ENCODE peak calls at places on chromosomes 13 and 19, in four cellular contexts. F, U, L and S are unnamed samples.

GRCh38 chr13:33070713-33071112 is 54.5 kb downstream of the KL start:
- DNase-seq in F (no peak), U (no peak), L (no peak), S (no peak)

GRCh38 chr13:99258946-99259345 is 767 bp upstream of the GPR18 start:
- DNase-seq in F (no peak), U (no peak), L (no peak), S (no peak)

GRCh38 chr19:50513746-50514345 is at the start of gene ASPDH:
- DNase-seq in F (no peak), U (no peak), L (no peak), S (no peak)

GRCh38 chr13:75319244-75319643 is 162.7 kb downstream of the TBC1D4 start:
- DNase-seq in F (no peak), U (no peak), L (peak), S (no peak)

GRCh38 chr13:28147489-28147888 is 9.1 kb downstream of the PAN3 start:
- DNase-seq in F (no peak), U (no peak), L (no peak), S (no peak)

GRCh38 chr19:56142087-56142787 is 1.1 kb downstream of the ZNF444 start:
- DNase-seq in F (no peak), U (no peak), L (no peak), S (no peak)

GRCh38 chr13:95920485-95920884 is 132.7 kb downstream of the UGGT2 start:
- DNase-seq in F (no peak), U (no peak), L (no peak), S (no peak)

GRCh38 chr19:17687857-17688784 is at the start of gene UNC13A:
- DNase-seq in F (peak), U (no peak), L (peak), S (no peak)

GRCh38 chr13:99528547-99528946 is 27.3 kb downstream of the TM9SF2 start:
- DNase-seq in F (peak), U (no peak), L (no peak), S (no peak)

GRCh38 chr13:29589234-29589633 is 6.3 kb downstream of the SLC7A1 start:
- DNase-seq in F (no peak), U (no peak), L (peak), S (no peak)

GRCh38 chr19:1755467-1756155 is 2.3 kb downstream of the ONECUT3 start:
- DNase-seq in F (no peak), U (no peak), L (no peak), S (no peak)

GRCh38 chr19:16266586-16266942 is 58.1 kb upstream of the KLF2 start:
- DNase-seq in F (peak), U (no peak), L (no peak), S (no peak)

GRCh38 chr19:49210108-49210900 is 52.7 kb downstream of the TRPM4 start:
- DNase-seq in F (peak), U (no peak), L (peak), S (peak)

GRCh38 chr19:28483197-28483596 is 729.8 kb downstream of the UQCRFS1 start:
- DNase-seq in F (no peak), U (no peak), L (no peak), S (no peak)

GRCh38 chr19:16764793-16765433 is 45.3 kb downstream of the NWD1 start:
- DNase-seq in F (no peak), U (no peak), L (no peak), S (no peak)

GRCh38 chr19:49129238-49129583 is 9.9 kb downstream of the PPFIA3 start:
- DNase-seq in F (no peak), U (no peak), L (peak), S (peak)

GRCh38 chr19:43674630-43674982 is 4.6 kb upstream of the PLAUR start:
- DNase-seq in F (no peak), U (no peak), L (peak), S (no peak)

GRCh38 chr13:29464105-29464679 is 131.3 kb downstream of the SLC7A1 start:
- DNase-seq in F (no peak), U (no peak), L (no peak), S (no peak)

GRCh38 chr13:107864543-107865460 is 350.5 kb downstream of the LIG4 start:
- DNase-seq in F (no peak), U (peak), L (peak), S (no peak)

GRCh38 chr13:107170270-107170931 is 602.5 kb upstream of the ARGLU1 start:
- DNase-seq in F (no peak), U (no peak), L (peak), S (no peak)

GRCh38 chr13:38630780-38631179 is 56.1 kb upstream of the FREM2 start:
- DNase-seq in F (no peak), U (no peak), L (no peak), S (no peak)

GRCh38 chr13:112740502-112741131 is 50.8 kb downstream of the ATP11A start:
- DNase-seq in F (no peak), U (peak), L (peak), S (peak)

GRCh38 chr13:75876371-75877050 is 240.4 kb downstream of the LMO7 start:
- DNase-seq in F (peak), U (peak), L (peak), S (peak)

GRCh38 chr19:1167687-1168561 is 6.1 kb downstream of the SBNO2 start:
- DNase-seq in F (no peak), U (no peak), L (peak), S (peak)

GRCh38 chr19:5952193-5953033 is 25.5 kb downstream of the RANBP3 start:
- DNase-seq in F (no peak), U (no peak), L (no peak), S (no peak)

GRCh38 chr19:41541990-41542584 is 33.9 kb upstream of the CEACAM21 start:
- DNase-seq in F (peak), U (no peak), L (peak), S (peak)

GRCh38 chr19:54121259-54121658 is 5.7 kb downstream of the PRPF31 start:
- DNase-seq in F (no peak), U (no peak), L (no peak), S (no peak)

GRCh38 chr19:47581605-47582319 is 8.8 kb upstream of the ZNF541 start:
- DNase-seq in F (no peak), U (no peak), L (no peak), S (no peak)

GRCh38 chr19:4327252-4327876 is 11.3 kb downstream of the STAP2 start:
- DNase-seq in F (peak), U (peak), L (peak), S (peak)

GRCh38 chr13:94494021-94494420 is 14.5 kb upstream of the DCT start:
- DNase-seq in F (no peak), U (no peak), L (no peak), S (no peak)

GRCh38 chr19:19554074-19555023 is 16.3 kb downstream of the CILP2 start:
- DNase-seq in F (no peak), U (no peak), L (no peak), S (no peak)

GRCh38 chr13:113863511-113864302 is at the start of gene GAS6:
- DNase-seq in F (no peak), U (no peak), L (peak), S (peak)

GRCh38 chr19:8423821-8424223 is 10.7 kb downstream of the MARCHF2 start:
- DNase-seq in F (no peak), U (peak), L (peak), S (peak)

GRCh38 chr13:105948143-105948542 is 587.3 kb downstream of the EFNB2 start:
- DNase-seq in F (no peak), U (no peak), L (peak), S (no peak)